ENCODE peak calls at places on chromosomes 4 and X, in nine cellular contexts. L, S, Y, O, P, I, U, B and G are unnamed samples. For H3K36me3, the result is how much of the 10 kb centered on the place peaks cover.

GRCh38 chrX:489805-490204 is 103.1 kb upstream of the PPP2R3B start:
- DNase-seq in L (no peak), S (no peak), Y (no peak), O (no peak), P (no peak), I (no peak), U (no peak), B (no peak), G (no peak)

GRCh38 chr4:21901831-21902230 is 46.7 kb downstream of the KCNIP4 start:
- DNase-seq in L (no peak), S (no peak), Y (no peak), O (no peak), P (no peak), I (no peak), U (peak), B (peak), G (peak)

GRCh38 chr4:62053974-62054373 is 853.8 kb downstream of the ADGRL3 start:
- DNase-seq in L (no peak), S (no peak), Y (no peak), O (no peak), P (no peak), I (no peak), U (no peak), B (no peak), G (no peak)

GRCh38 chr4:6892909-6893202 is 16.8 kb upstream of the TBC1D14 start:
- DNase-seq in L (peak), S (no peak), Y (no peak), O (no peak), P (no peak), I (no peak), U (no peak), B (no peak), G (no peak)

GRCh38 chr4:147822128-147822527 is 90.2 kb downstream of the ARHGAP10 start:
- DNase-seq in L (peak), S (peak), Y (no peak), O (no peak), P (peak), I (peak), U (peak), B (no peak), G (peak)

GRCh38 chrX:1453951-1454785 is 1.5 kb upstream of the ASMTL start:
- DNase-seq in L (peak), S (peak), Y (peak), O (peak), P (peak), I (peak), U (peak), B (peak), G (peak)

GRCh38 chrX:98191003-98191402 is 1307.3 kb downstream of the RPA4 start:
- DNase-seq in L (no peak), S (no peak), Y (no peak), O (no peak), P (no peak), I (no peak), U (no peak), B (no peak), G (no peak)

GRCh38 chrX:133786382-133786781 is 199.0 kb downstream of the GPC3 start:
- DNase-seq in L (no peak), S (no peak), Y (no peak), O (no peak), P (no peak), I (no peak), U (no peak), B (no peak), G (peak)

GRCh38 chr4:70651864-70652506 is 14.3 kb downstream of the JCHAIN start:
- DNase-seq in L (no peak), S (no peak), Y (no peak), O (peak), P (no peak), I (no peak), U (peak), B (peak), G (peak)

GRCh38 chr4:3062466-3062865 is 11.9 kb downstream of the HTT-AS start:
- DNase-seq in L (no peak), S (no peak), Y (no peak), O (no peak), P (no peak), I (no peak), U (peak), B (no peak), G (no peak)

GRCh38 chr4:113784497-113785254 is 23.1 kb upstream of the CAMK2D start:
- DNase-seq in L (no peak), S (no peak), Y (no peak), O (no peak), P (no peak), I (no peak), U (peak), B (peak), G (peak)

GRCh38 chrX:150772150-150772970 is 79.2 kb downstream of the MTMR1 start:
- DNase-seq in L (peak), S (peak), Y (peak), O (peak), P (peak), I (peak), U (peak), B (peak), G (peak)

GRCh38 chrX:107442914-107443527 is 6.4 kb upstream of the FRMPD3 start:
- DNase-seq in L (no peak), S (no peak), Y (no peak), O (peak), P (no peak), I (no peak), U (no peak), B (peak), G (no peak)

GRCh38 chr4:53541577-53542206 is 49.6 kb downstream of the LNX1 start:
- DNase-seq in L (no peak), S (no peak), Y (no peak), O (no peak), P (peak), I (no peak), U (peak), B (peak), G (peak)

GRCh38 chr4:2303121-2303685 is 41.3 kb upstream of the MXD4 start:
- DNase-seq in L (peak), S (no peak), Y (no peak), O (no peak), P (no peak), I (no peak), U (no peak), B (no peak), G (no peak)

GRCh38 chr4:185040523-185040922 is 22.2 kb downstream of the HELT start:
- DNase-seq in L (no peak), S (no peak), Y (no peak), O (peak), P (no peak), I (no peak), U (no peak), B (no peak), G (no peak)

GRCh38 chr4:152089564-152089963 is 328.8 kb upstream of the GATB start:
- DNase-seq in L (no peak), S (no peak), Y (no peak), O (no peak), P (no peak), I (no peak), U (no peak), B (no peak), G (no peak)

GRCh38 chr4:163592207-163592606 is 97.7 kb downstream of the TMA16 start:
- DNase-seq in L (no peak), S (no peak), Y (no peak), O (no peak), P (no peak), I (no peak), U (no peak), B (no peak), G (no peak)

GRCh38 chrX:105375816-105376215 is 155.3 kb upstream of the TEX13A start:
- DNase-seq in L (no peak), S (no peak), Y (no peak), O (no peak), P (no peak), I (no peak), U (no peak), B (no peak), G (peak)

GRCh38 chr4:107261241-107261874 is 225.2 kb upstream of the DKK2 start:
- DNase-seq in L (no peak), S (no peak), Y (no peak), O (no peak), P (no peak), I (no peak), U (no peak), B (peak), G (peak)

GRCh38 chrX:118632862-118633261 is 94.5 kb upstream of the IL13RA1 start:
- DNase-seq in L (no peak), S (no peak), Y (no peak), O (no peak), P (no peak), I (no peak), U (no peak), B (no peak), G (no peak)

GRCh38 chr4:185269286-185269685 is 59.9 kb downstream of the SNX25 start:
- DNase-seq in L (no peak), S (no peak), Y (no peak), O (no peak), P (no peak), I (no peak), U (no peak), B (peak), G (no peak)

GRCh38 chrX:13009256-13009655 is 34.3 kb downstream of the TMSB4X start:
- DNase-seq in L (no peak), S (no peak), Y (no peak), O (no peak), P (no peak), I (no peak), U (no peak), B (peak), G (no peak)

GRCh38 chrX:115639481-115639880 is 78.5 kb downstream of the PLS3 start:
- DNase-seq in L (no peak), S (no peak), Y (no peak), O (no peak), P (no peak), I (no peak), U (no peak), B (no peak), G (no peak)

GRCh38 chr4:105192474-105192873 is 45.8 kb downstream of the TET2 start:
- DNase-seq in L (no peak), S (no peak), Y (no peak), O (no peak), P (no peak), I (no peak), U (no peak), B (peak), G (no peak)

GRCh38 chrX:135632353-135632752 is 81.1 kb upstream of the CT45A1 start:
- DNase-seq in L (no peak), S (no peak), Y (no peak), O (no peak), P (no peak), I (no peak), U (no peak), B (peak), G (no peak)

GRCh38 chr4:155033604-155034003 is 174.8 kb upstream of the NPY2R start:
- DNase-seq in L (no peak), S (no peak), Y (no peak), O (no peak), P (no peak), I (no peak), U (no peak), B (no peak), G (no peak)

GRCh38 chr4:153341575-153342090 is 2.9 kb upstream of the MND1 start:
- DNase-seq in L (no peak), S (no peak), Y (no peak), O (no peak), P (no peak), I (no peak), U (peak), B (peak), G (peak)

GRCh38 chrX:16213970-16214369 is 46.7 kb downstream of the MAGEB17 start:
- DNase-seq in L (no peak), S (no peak), Y (no peak), O (no peak), P (no peak), I (no peak), U (no peak), B (no peak), G (no peak)

GRCh38 chr4:174394915-174395314 is 111.2 kb downstream of the CEP44 start:
- DNase-seq in L (no peak), S (no peak), Y (no peak), O (no peak), P (no peak), I (no peak), U (peak), B (peak), G (peak)

GRCh38 chr4:84418032-84418709 is 80.9 kb downstream of the NKX6-1 start:
- DNase-seq in L (no peak), S (peak), Y (no peak), O (no peak), P (no peak), I (no peak), U (no peak), B (no peak), G (no peak)

GRCh38 chr4:167614866-167615265 is 380.6 kb upstream of the SPOCK3 start:
- DNase-seq in L (no peak), S (no peak), Y (no peak), O (no peak), P (no peak), I (no peak), U (no peak), B (peak), G (peak)

GRCh38 chrX:21974011-21974385 is 33.5 kb downstream of the SMS start:
- DNase-seq in L (no peak), S (no peak), Y (no peak), O (no peak), P (no peak), I (no peak), U (no peak), B (peak), G (peak)
- H3K36me3 ChIP-seq in L (under half), S (under half), Y (under half), O (under half), P (under half), I (half or more), U (under half), B (under half), G (under half)

GRCh38 chr4:138644322-138644721 is 371.3 kb upstream of the NOCT start:
- DNase-seq in L (no peak), S (no peak), Y (no peak), O (no peak), P (no peak), I (no peak), U (no peak), B (no peak), G (no peak)
- H3K4me3 ChIP-seq in L (no peak), S (no peak), Y (no peak), O (no peak), P (no peak), I (no peak), U (no peak), B (no peak), G (no peak)

DNA sequence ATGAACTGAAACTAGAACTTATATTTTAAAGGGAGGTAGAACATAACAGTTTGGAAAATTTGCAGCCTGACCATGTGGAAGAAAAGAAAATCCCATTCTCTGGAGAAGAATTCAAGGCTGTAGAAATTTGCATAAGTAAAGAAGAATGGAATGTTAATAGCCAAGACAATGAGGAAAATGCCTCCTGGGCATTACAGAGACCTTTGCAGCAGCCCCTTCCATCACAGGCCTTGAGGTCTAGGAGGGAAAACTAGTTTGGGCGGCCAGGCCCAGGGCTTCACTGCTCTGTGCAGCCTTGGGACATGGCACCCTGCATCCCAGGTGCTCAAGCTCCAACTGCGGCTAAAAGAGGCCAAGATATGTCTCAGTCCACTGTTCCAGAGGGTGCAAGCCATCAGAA is 1506.8 kb downstream of the PCDH18 start:
- DNase-seq in L (no peak), S (no peak), Y (no peak), O (peak), P (no peak), I (no peak), U (no peak), B (no peak), G (no peak)
- TF ChIP-seq CTCF in L (no peak), S (no peak), Y (no peak), O (no peak), P (no peak), I (no peak), U (no peak), B (no peak), G (no peak)

DNA sequence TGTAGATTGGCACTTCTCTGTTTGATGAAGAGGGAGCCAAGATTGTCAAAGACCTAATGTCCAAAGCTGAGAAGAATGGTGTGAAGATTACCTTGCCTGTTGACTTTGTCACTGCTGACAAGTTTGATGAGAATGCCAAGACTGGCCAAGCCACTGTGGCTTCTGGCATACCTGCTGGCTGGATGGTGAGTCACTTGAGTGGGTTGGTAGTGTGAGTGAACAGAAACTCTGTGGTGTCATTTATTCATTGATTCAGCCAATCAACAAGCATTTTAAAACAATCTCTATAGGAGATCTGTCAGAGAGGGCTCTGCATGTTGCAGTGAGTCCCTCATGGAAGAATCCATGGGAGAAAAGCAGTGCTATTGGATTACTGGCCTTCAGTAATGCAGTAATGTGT is 16.3 kb downstream of the TAF9B start:
- DNase-seq in L (no peak), S (no peak), Y (no peak), O (no peak), P (no peak), I (no peak), U (peak), B (peak), G (peak)
- H3K36me3 ChIP-seq in L (under half), S (under half), Y (under half), O (half or more), P (under half), I (half or more), U (under half), B (half or more), G (under half)

GRCh38 chr4:1169691-1170096 is 2.7 kb downstream of the SPON2 start:
- DNase-seq in L (no peak), S (no peak), Y (no peak), O (peak), P (no peak), I (no peak), U (no peak), B (no peak), G (no peak)
- H3K4me3 ChIP-seq in L (no peak), S (no peak), Y (no peak), O (no peak), P (no peak), I (no peak), U (no peak), B (no peak), G (no peak)

DNA sequence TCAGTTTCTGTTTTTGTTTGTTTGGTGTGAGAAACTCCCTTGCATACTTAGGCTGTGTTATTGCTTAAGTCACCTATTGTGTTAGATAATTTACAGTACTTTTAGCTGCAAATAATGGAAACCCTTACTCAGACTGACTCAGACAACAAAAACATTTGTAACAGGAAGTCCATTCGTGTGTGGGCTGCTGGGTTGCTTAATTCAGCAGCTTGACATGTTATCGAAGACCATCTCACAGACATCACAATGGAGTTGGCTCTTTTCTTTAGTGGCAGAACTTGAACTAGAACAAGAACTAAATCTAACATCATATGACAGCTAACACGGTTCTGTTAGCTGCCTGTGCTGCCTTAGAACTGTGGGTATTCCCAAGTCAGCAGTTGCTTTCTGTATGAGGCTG is 9.9 kb upstream of the GABRE start:
- DNase-seq in L (no peak), S (no peak), Y (no peak), O (no peak), P (no peak), I (no peak), U (peak), B (peak), G (peak)
- TF ChIP-seq CTCF in L (no peak), S (no peak), Y (no peak), O (no peak), P (no peak), I (no peak), U (no peak), B (no peak), G (no peak)

GRCh38 chr4:186634591-186635128 is 79.3 kb upstream of the MTNR1A start:
- DNase-seq in L (no peak), S (no peak), Y (no peak), O (no peak), P (no peak), I (no peak), U (no peak), B (no peak), G (no peak)

GRCh38 chr4:186627226-186627865 is 72.0 kb upstream of the MTNR1A start:
- DNase-seq in L (no peak), S (no peak), Y (no peak), O (peak), P (no peak), I (no peak), U (peak), B (no peak), G (peak)

GRCh38 chr4:186633844-186634243 is 78.5 kb upstream of the MTNR1A start:
- DNase-seq in L (no peak), S (no peak), Y (no peak), O (no peak), P (no peak), I (no peak), U (no peak), B (no peak), G (no peak)

GRCh38 chr4:186628058-186628711 is 72.8 kb upstream of the MTNR1A start:
- DNase-seq in L (no peak), S (no peak), Y (no peak), O (no peak), P (no peak), I (no peak), U (no peak), B (no peak), G (no peak)

GRCh38 chr4:186630128-186630527 is 74.8 kb upstream of the MTNR1A start:
- DNase-seq in L (no peak), S (no peak), Y (no peak), O (no peak), P (no peak), I (no peak), U (no peak), B (no peak), G (no peak)
- H3K36me3 ChIP-seq in L (under half), S (half or more), Y (under half), O (under half), P (under half), I (half or more), U (half or more), B (under half), G (under half)

GRCh38 chr4:186840222-186840701 is 116.6 kb upstream of the FAT1 start:
- DNase-seq in L (no peak), S (peak), Y (no peak), O (no peak), P (peak), I (peak), U (peak), B (no peak), G (no peak)

GRCh38 chr4:186840771-186841301 is 117.2 kb upstream of the FAT1 start:
- DNase-seq in L (no peak), S (no peak), Y (no peak), O (no peak), P (peak), I (peak), U (no peak), B (no peak), G (no peak)

GRCh38 chr4:186845137-186845842 is 121.6 kb upstream of the FAT1 start:
- DNase-seq in L (no peak), S (peak), Y (no peak), O (no peak), P (peak), I (peak), U (peak), B (peak), G (peak)

GRCh38 chr4:186846426-186846825 is 122.8 kb upstream of the FAT1 start:
- DNase-seq in L (no peak), S (no peak), Y (no peak), O (no peak), P (no peak), I (no peak), U (peak), B (no peak), G (no peak)

GRCh38 chr4:186844059-186844681 is 120.5 kb upstream of the FAT1 start:
- DNase-seq in L (no peak), S (no peak), Y (no peak), O (no peak), P (peak), I (no peak), U (peak), B (no peak), G (peak)
- H3K4me3 ChIP-seq in L (peak), S (no peak), Y (no peak), O (no peak), P (peak), I (no peak), U (peak), B (peak), G (no peak)